ENCODE peak calls at places on chromosomes 1 and 21, in seven cellular contexts. D is small intestine, Z is psoas muscle, J is endodermal cell, P is neuronal stem cell, Q is HAP-1, G is left lung. B is an unnamed sample. For H3K4me1 and H3K27me3, the result is how much of the 10 kb centered on the place peaks cover.

GRCh38 chr1:117607471-117607870 is 1.6 kb downstream of the TENT5C start:
- DNase-seq in D (peak), Z (no peak), J (peak), P (peak), Q (no peak), G (no peak), B (no peak)

GRCh38 chr21:45980271-45980670 is 1.3 kb upstream of the COL6A1 start:
- DNase-seq in D (no peak), Z (no peak), J (no peak), P (no peak), Q (no peak), G (no peak), B (no peak)

GRCh38 chr1:35334485-35334884 is 66.0 kb downstream of the ZMYM4 start:
- DNase-seq in D (no peak), Z (no peak), J (no peak), P (no peak), Q (peak), G (no peak), B (no peak)

GRCh38 chr1:71068325-71069240 is 12.3 kb downstream of the ZRANB2 start:
- DNase-seq in D (peak), Z (no peak), J (no peak), P (no peak), Q (no peak), G (no peak), B (no peak)

GRCh38 chr1:185654199-185654951 is 79.8 kb upstream of the HMCN1 start:
- DNase-seq in D (peak), Z (no peak), J (no peak), P (no peak), Q (no peak), G (no peak), B (no peak)

GRCh38 chr1:203328714-203329122 is 22.2 kb downstream of the FMOD start:
- DNase-seq in D (peak), Z (no peak), J (peak), P (no peak), Q (peak), G (peak), B (no peak)

GRCh38 chr1:7348073-7348472 is 423.0 kb upstream of the VAMP3 start:
- DNase-seq in D (no peak), Z (no peak), J (no peak), P (no peak), Q (no peak), G (no peak), B (no peak)

GRCh38 chr1:2530501-2531361 is 668 bp upstream of the HES5 start:
- DNase-seq in D (peak), Z (no peak), J (no peak), P (no peak), Q (no peak), G (peak), B (no peak)

GRCh38 chr1:223401873-223402789 is 8.9 kb downstream of the CCDC185 start:
- DNase-seq in D (no peak), Z (no peak), J (no peak), P (no peak), Q (no peak), G (no peak), B (no peak)

GRCh38 chr1:230068952-230069684 is 2.1 kb downstream of the GALNT2 start:
- DNase-seq in D (peak), Z (no peak), J (peak), P (no peak), Q (peak), G (no peak), B (no peak)

GRCh38 chr1:116878804-116879477 is 30.8 kb upstream of the PTGFRN start:
- DNase-seq in D (peak), Z (peak), J (peak), P (peak), Q (peak), G (no peak), B (no peak)

GRCh38 chr1:15343099-15343498 is 66.6 kb upstream of the EFHD2 start:
- DNase-seq in D (no peak), Z (no peak), J (no peak), P (no peak), Q (no peak), G (no peak), B (no peak)

GRCh38 chr1:15341228-15341627 is 68.5 kb upstream of the EFHD2 start:
- DNase-seq in D (no peak), Z (no peak), J (no peak), P (no peak), Q (no peak), G (no peak), B (no peak)

GRCh38 chr1:15342568-15342967 is 67.1 kb upstream of the EFHD2 start:
- DNase-seq in D (no peak), Z (no peak), J (no peak), P (no peak), Q (no peak), G (no peak), B (no peak)

GRCh38 chr1:15343729-15344128 is 66.0 kb upstream of the EFHD2 start:
- DNase-seq in D (no peak), Z (no peak), J (no peak), P (no peak), Q (peak), G (no peak), B (no peak)

GRCh38 chr1:15341634-15342375 is 67.9 kb upstream of the EFHD2 start:
- DNase-seq in D (peak), Z (no peak), J (no peak), P (no peak), Q (no peak), G (no peak), B (no peak)
- H3K4me1 ChIP-seq in D (under half), Z (under half), J (under half), P (under half), Q (under half), G (under half), B (under half)

GRCh38 chr21:33021150-33021549 is 4.6 kb upstream of the OLIG2 start:
- DNase-seq in D (no peak), Z (no peak), J (no peak), P (no peak), Q (no peak), G (no peak), B (no peak)
- H3K27me3 ChIP-seq in D (half or more), Z (under half), J (half or more), P (half or more), Q (under half), G (half or more), B (half or more)

GRCh38 chr1:156748670-156749428 is 2.6 kb downstream of the HDGF start:
- DNase-seq in D (peak), Z (peak), J (peak), P (no peak), Q (no peak), G (no peak), B (no peak)
- H3K4me1 ChIP-seq in D (under half), Z (under half), J (under half), P (under half), Q (under half), G (half or more), B (under half)

GRCh38 chr1:31984419-31985347 is 29.0 kb upstream of the KHDRBS1 start:
- DNase-seq in D (no peak), Z (no peak), J (no peak), P (no peak), Q (no peak), G (no peak), B (no peak)
- H3K27me3 ChIP-seq in D (under half), Z (under half), J (under half), P (under half), Q (under half), G (under half), B (under half)

GRCh38 chr21:42229676-42230075 is 10.7 kb downstream of the ABCG1 start:
- DNase-seq in D (no peak), Z (no peak), J (no peak), P (no peak), Q (no peak), G (no peak), B (no peak)

GRCh38 chr21:42233067-42233981 is 14.4 kb downstream of the ABCG1 start:
- DNase-seq in D (peak), Z (peak), J (peak), P (no peak), Q (no peak), G (peak), B (no peak)

GRCh38 chr21:42232176-42232825 is 13.4 kb downstream of the ABCG1 start:
- DNase-seq in D (peak), Z (peak), J (no peak), P (no peak), Q (no peak), G (no peak), B (no peak)

GRCh38 chr21:42230636-42231035 is 11.7 kb downstream of the ABCG1 start:
- DNase-seq in D (no peak), Z (no peak), J (no peak), P (no peak), Q (no peak), G (no peak), B (no peak)

GRCh38 chr21:42231761-42232160 is 12.8 kb downstream of the ABCG1 start:
- DNase-seq in D (no peak), Z (peak), J (no peak), P (no peak), Q (no peak), G (no peak), B (no peak)
- H3K4me1 ChIP-seq in D (under half), Z (half or more), J (under half), P (under half), Q (under half), G (half or more), B (under half)